ENCODE peak calls at places on chromosomes 4 and X, in seven cellular contexts. W, G, Q, O, N, C and X are unnamed samples.

GRCh38 chr4:82688091-82688815 is 110.3 kb downstream of the SCD5 start:
- DNase-seq in C (no peak), N (no peak), G (no peak), O (peak), W (no peak), Q (no peak), X (no peak)

GRCh38 chr4:8281519-8282133 is 12.1 kb downstream of the HTRA3 start:
- DNase-seq in O (no peak), N (no peak), Q (no peak), W (peak), C (no peak), G (no peak), X (no peak)

GRCh38 chr4:173990879-173991231 is 292.6 kb downstream of the FBXO8 start:
- DNase-seq in N (no peak), W (no peak), O (peak), Q (no peak), C (peak), G (peak), X (no peak)

GRCh38 chr4:75633846-75634245 is 3.5 kb upstream of the CDKL2 start:
- DNase-seq in Q (no peak), C (no peak), G (peak), W (peak), N (no peak), O (no peak), X (no peak)

GRCh38 chr4:115720611-115721010 is 607.2 kb upstream of the NDST4 start:
- DNase-seq in W (no peak), O (no peak), G (no peak), C (peak), N (no peak), Q (no peak), X (no peak)

GRCh38 chr4:3225946-3226345 is 23.0 kb upstream of the MSANTD1 start:
- DNase-seq in G (no peak), Q (no peak), W (no peak), N (no peak), C (no peak), O (no peak), X (no peak)

GRCh38 chr4:128288689-128289106 is 1.1 kb upstream of the PGRMC2 start:
- DNase-seq in C (peak), Q (no peak), W (peak), O (peak), G (peak), N (no peak), X (no peak)

GRCh38 chr4:55615008-55615407 is 21.1 kb downstream of the NMU start:
- DNase-seq in G (no peak), O (no peak), C (no peak), W (no peak), N (no peak), Q (no peak), X (no peak)

GRCh38 chrX:120749141-120749846 is 119.4 kb upstream of the C1GALT1C1 start:
- DNase-seq in N (no peak), W (no peak), G (no peak), Q (no peak), C (peak), O (no peak), X (no peak)

DNA sequence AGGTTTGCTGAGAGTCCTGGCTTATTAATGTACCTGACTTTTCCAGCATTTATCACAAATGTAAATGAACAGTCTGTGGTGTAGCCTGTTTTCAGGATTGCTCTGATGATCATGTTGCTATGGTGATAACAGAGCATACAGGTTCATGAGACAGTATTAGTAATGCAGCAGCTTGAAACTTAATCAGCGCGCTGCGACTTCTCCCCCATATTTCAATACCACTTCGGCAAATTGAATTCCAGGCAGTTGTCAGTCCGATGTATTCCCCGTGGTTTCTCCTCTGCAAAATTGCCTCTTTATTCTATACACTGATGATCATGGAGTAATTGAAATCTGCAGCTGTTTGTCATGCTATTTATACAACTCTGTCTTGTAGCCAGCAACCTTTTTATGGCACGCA is 239.3 kb downstream of the C4orf33 start:
- DNase-seq in O (no peak), Q (no peak), C (no peak), G (no peak), N (no peak), W (no peak), X (no peak)
- H3K23ac ChIP-seq in O (no peak), Q (no peak), C (no peak), G (no peak), N (no peak), W (no peak), X (no peak)

GRCh38 chr4:104465620-104466019 is 29.1 kb downstream of the CXXC4 start:
- DNase-seq in G (no peak), N (no peak), Q (no peak), O (no peak), C (no peak), W (no peak), X (no peak)

GRCh38 chr4:104472766-104473165 is 21.9 kb downstream of the CXXC4 start:
- DNase-seq in O (no peak), N (no peak), G (no peak), Q (no peak), C (no peak), W (no peak), X (no peak)

GRCh38 chr4:104475652-104476051 is 19.0 kb downstream of the CXXC4 start:
- DNase-seq in C (no peak), W (no peak), Q (peak), G (no peak), N (no peak), O (peak), X (peak)

GRCh38 chr4:104469794-104470193 is 24.9 kb downstream of the CXXC4 start:
- DNase-seq in O (no peak), C (no peak), W (no peak), Q (no peak), N (no peak), G (no peak), X (no peak)

DNA sequence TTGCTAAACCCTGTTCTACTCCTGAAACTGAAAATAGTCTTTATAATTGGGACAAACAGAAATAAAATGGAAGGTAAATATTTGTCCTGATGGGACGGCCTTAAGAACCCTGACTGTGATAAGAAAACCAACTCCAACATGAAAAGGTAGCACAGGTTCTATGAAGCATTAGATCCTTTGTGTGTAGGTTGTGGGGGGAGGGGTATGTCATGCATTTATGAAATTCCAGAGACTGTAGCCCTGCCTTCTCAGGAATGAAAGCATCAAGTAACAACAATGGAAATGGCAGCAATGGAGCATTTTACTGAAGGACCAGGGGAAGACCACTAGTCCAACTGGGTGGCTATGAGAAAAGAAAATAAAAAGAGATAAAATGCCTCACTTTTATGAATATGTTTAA is 23.9 kb downstream of the CXXC4 start:
- DNase-seq in C (no peak), O (peak), G (no peak), N (no peak), Q (no peak), W (no peak), X (no peak)
- H3K23ac ChIP-seq in C (no peak), O (no peak), G (no peak), N (no peak), Q (no peak), W (no peak), X (no peak)

GRCh38 chr4:24584175-24584850 is at the start of gene DHX15:
- DNase-seq in Q (peak), W (peak), O (peak), N (peak), G (peak), C (peak), X (peak)

GRCh38 chr4:24582235-24582863 is 2.0 kb downstream of the DHX15 start:
- DNase-seq in C (no peak), O (peak), W (no peak), N (no peak), Q (no peak), G (no peak), X (no peak)

GRCh38 chr4:24588216-24588954 is 4.0 kb upstream of the DHX15 start:
- DNase-seq in N (no peak), C (no peak), Q (no peak), W (no peak), G (no peak), O (no peak), X (no peak)

GRCh38 chr4:24578364-24578763 is 6.0 kb downstream of the DHX15 start:
- DNase-seq in N (no peak), G (no peak), Q (no peak), W (no peak), C (no peak), O (no peak), X (no peak)

GRCh38 chr4:24583451-24584174 is 741 bp downstream of the DHX15 start:
- DNase-seq in N (peak), W (peak), G (peak), O (peak), C (peak), Q (peak), X (peak)
- H3K23ac ChIP-seq in N (no peak), W (peak), G (peak), O (peak), C (no peak), Q (peak), X (no peak)

DNA sequence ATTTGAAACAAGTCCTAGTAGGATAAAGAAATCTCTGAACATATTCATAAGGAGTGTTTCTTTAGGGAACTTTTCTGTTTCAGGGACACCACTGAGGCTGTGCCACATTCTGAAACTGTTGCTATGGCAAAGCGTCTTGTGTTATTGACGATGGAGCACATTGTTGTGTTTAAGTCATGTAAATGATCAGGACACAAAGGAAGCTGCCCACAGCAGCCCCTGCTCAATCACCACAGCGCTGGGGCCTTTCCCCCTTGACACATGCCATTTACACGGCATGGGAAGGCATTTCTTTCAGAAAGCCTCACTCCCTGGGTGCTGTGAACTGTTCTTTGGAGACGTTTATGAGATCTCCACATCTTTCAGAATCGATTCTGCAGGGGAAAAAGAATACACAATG is 39.8 kb upstream of the MID1 start:
- DNase-seq in N (peak), W (no peak), Q (peak), O (peak), G (no peak), C (no peak), X (peak)
- H3K23ac ChIP-seq in N (no peak), W (no peak), Q (no peak), O (no peak), G (no peak), C (no peak), X (no peak)